ENCODE peak calls at places on chromosomes 12 and 14, in five cellular contexts. M, X, L, R and C are unnamed samples.

GRCh38 chr12:121240484-121241202 is 30.7 kb downstream of the P2RX4 start:
- DNase-seq in M (peak; percentile 86), X (no peak), L (peak; percentile 67), R (peak; percentile 68), C (no peak)

GRCh38 chr12:69933115-69933552 is 108.1 kb downstream of the MYRFL start:
- DNase-seq in M (no peak), X (no peak), L (no peak), R (no peak), C (no peak)

GRCh38 chr14:71753126-71753830 is 179.0 kb upstream of the RGS6 start:
- DNase-seq in M (peak; percentile 55), X (peak; percentile 85), L (peak; percentile 85), R (peak; percentile 84), C (peak; percentile 84)

GRCh38 chr12:46678441-46678840 is 147.4 kb downstream of the SLC38A4 start:
- DNase-seq in M (no peak), X (no peak), L (no peak), R (no peak), C (no peak)

GRCh38 chr12:70444903-70445302 is 78.8 kb downstream of the KCNMB4 start:
- DNase-seq in M (no peak), X (no peak), L (no peak), R (no peak), C (no peak)

GRCh38 chr14:81474156-81474492 is 59.5 kb downstream of the SEL1L start:
- DNase-seq in M (no peak), X (no peak), L (no peak), R (no peak), C (no peak)

GRCh38 chr12:129208566-129208965 is 355.3 kb downstream of the GLT1D1 start:
- DNase-seq in M (no peak), X (no peak), L (no peak), R (no peak), C (no peak)

GRCh38 chr14:85566603-85567002 is 36.7 kb downstream of the FLRT2 start:
- DNase-seq in M (no peak), X (no peak), L (no peak), R (no peak), C (no peak)

GRCh38 chr12:20369164-20370000 is 1.0 kb downstream of the PDE3A start:
- DNase-seq in M (no peak), X (peak; percentile 53), L (peak; percentile 29), R (peak; percentile 86), C (peak; percentile 79)

GRCh38 chr12:31705651-31706050 is 23.2 kb downstream of the AMN1 start:
- DNase-seq in M (no peak), X (no peak), L (no peak), R (no peak), C (no peak)

DNA sequence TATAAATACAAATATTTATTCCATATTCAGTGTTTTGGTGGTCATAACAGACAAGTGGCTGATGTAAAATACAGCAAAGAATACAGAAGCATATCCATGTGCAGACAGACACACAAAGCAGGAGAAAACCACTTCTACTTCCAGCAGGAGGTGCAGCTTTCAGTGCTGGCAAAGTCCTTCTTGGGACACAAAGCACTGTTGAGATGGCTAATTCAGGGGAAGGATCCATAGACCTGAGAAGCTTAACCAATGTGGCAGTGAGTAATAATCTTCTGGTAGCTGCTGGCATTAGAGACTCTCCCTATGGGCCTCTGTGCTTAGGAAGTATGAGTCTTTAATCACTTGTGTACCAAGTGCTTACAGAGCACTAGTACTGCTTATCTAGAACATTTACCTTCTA is 26.8 kb downstream of the AMN1 start:
- DNase-seq in M (no peak), X (peak; percentile 65), L (no peak), R (no peak), C (no peak)
- TF ChIP-seq CTCF in M (no peak), X (peak; percentile 72), L (no peak), R (no peak), C (no peak)

DNA sequence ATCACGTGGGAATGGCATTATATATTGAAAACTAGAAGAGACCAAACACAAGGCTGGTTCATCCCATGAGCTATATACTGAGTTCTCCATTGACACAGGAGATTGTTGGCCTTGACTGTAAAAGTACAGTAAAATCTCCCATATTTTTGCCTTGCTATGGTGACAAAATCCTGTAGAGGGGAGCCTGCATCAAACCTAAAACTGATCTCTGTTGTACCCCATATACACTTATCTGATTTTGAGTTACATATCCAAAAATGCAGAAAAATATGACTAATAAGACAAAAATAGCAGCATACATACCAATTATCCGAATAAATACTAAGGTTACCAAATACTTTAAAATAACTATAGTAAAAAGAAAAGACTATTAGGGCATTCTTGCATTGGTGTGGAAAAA is 60.4 kb downstream of the TMTC3 start:
- DNase-seq in M (no peak), X (no peak), L (no peak), R (no peak), C (no peak)
- TF ChIP-seq CTCF in M (no peak), X (no peak), L (no peak), R (no peak), C (no peak)

GRCh38 chr12:53343449-53343848 is 7.3 kb upstream of the SP7 start:
- DNase-seq in M (no peak), X (no peak), L (no peak), R (no peak), C (no peak)

GRCh38 chr12:53344487-53344823 is 8.3 kb upstream of the SP7 start:
- DNase-seq in M (no peak), X (no peak), L (no peak), R (no peak), C (no peak)

GRCh38 chr12:53343978-53344377 is 7.8 kb upstream of the SP7 start:
- DNase-seq in M (no peak), X (no peak), L (no peak), R (no peak), C (no peak)

GRCh38 chr12:53344824-53345485 is 8.8 kb upstream of the SP7 start:
- DNase-seq in M (peak; percentile 61), X (peak; percentile 55), L (peak; percentile 74), R (peak; percentile 79), C (peak; percentile 76)

DNA sequence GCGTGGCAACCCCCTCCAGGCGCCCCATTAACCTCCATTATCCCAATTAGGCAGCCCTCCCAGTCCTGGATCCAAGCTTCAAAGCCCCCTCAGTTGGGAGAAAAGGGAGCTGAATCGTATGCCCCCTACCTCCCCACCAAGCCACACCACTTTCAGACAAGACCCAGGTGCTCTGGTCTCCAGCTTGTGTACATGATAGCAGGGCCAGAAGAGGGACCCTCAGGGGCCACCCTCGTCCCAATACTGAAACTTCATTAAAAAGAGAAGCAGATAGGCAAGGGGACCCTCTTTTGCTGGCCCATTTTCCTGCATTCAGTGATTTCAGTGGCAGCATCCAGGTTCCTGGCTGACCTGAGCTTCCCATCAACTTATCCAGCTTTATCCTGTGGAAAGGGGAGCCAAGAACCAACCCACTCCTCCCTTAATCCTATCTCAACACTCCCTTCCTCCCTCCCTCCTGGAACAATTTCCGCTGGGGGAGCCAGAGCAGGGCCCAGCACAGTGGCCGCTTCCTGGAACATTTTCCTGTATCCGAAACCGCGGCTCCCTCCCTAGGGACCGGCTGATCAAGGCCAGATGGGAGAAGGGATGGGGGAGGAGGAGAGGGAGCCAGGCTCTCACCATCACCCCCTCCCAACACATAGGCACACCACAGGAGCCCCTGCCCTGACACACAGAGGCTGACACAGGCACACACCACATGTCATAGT is 9.5 kb upstream of the SP7 start:
- DNase-seq in M (no peak), X (peak; percentile 69), L (no peak), R (no peak), C (no peak)
- TF ChIP-seq CTCF in M (peak; percentile 13), X (no peak), L (peak; percentile 21), R (no peak), C (peak; percentile 29)

DNA sequence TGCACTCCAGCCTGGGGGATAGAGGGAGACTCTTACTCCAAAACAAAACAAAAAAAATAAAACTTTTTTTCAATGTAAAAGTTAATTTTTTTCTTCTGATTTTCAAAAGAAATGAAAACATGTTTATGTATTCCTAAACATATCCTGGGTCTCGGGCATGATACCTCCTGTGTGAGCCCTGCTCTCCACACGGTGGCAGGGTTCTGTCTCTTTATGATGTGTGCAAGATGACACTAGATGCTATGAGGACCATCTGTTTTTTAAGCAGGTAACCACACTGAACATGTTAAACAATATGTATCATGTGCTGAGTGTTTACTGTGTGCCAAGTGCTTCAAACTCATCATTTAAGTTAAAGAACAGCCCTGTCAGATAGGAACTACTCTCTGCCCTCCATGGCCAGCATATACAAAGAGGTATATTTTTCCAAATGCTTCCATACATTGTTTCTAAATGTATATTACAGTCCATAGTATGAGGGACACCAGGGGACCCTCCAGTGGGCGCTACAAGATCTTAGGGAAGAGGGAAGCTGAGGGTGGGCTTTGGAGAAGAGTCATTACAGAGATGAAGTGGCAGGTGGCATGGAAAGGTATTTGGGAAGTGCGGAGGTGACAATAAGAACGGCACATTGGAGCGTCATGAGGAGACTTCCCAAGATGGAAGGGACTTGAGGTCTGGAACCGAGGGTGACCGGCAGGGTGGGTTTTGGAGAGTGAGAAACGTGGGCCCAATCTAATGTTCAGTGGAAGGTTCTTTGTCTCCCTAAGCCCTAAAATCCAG is 28.5 kb downstream of the FOS start:
- DNase-seq in M (no peak), X (peak; percentile 54), L (peak; percentile 19), R (no peak), C (no peak)
- TF ChIP-seq CTCF in M (no peak), X (peak; percentile 58), L (no peak), R (peak; percentile 35), C (peak; percentile 68)

DNA sequence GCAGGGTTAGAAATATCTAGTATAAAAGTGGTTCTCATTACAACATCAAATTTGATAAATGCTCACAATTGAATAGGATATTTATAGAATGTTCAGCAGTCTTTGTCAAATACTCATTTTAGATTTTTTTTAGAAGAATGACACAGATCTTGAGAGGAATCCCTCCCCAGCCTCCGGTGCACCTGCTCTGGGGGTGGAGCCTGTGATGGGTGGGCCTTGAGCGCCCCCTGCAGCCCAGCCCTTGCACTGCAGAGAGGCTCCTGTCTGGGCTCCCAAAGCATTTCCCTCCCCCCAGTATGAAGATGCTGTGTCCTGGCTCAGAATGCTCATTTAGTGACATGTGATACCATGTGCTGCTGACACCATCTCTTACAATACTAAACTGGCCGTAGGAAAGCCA is 792.3 kb downstream of the TMEM121 start:
- DNase-seq in M (peak; percentile 25), X (no peak), L (no peak), R (no peak), C (no peak)
- TF ChIP-seq CTCF in M (peak; percentile 35), X (peak; percentile 47), L (peak; percentile 23), R (peak; percentile 6), C (no peak)

GRCh38 chr12:97312570-97313135 is 150.0 kb upstream of the RMST start:
- DNase-seq in M (no peak), X (no peak), L (no peak), R (no peak), C (no peak)
- TF ChIP-seq CTCF in M (no peak), X (no peak), L (no peak), R (no peak), C (peak; percentile 47)